ENCODE peak calls at places on chromosomes 5 and 9, in ten cellular contexts. N is adrenal gland, F is uterus, M is A549, R is suprapubic skin, O is IMR-90, G is HCT116, B is body of pancreas, Y is breast epithelium, I is tibial nerve. V is an unnamed sample.

GRCh38 chr9:78542491-78543175 is 245.7 kb downstream of the PSAT1 start:
- DNase-seq in F (no peak), M (no peak), I (no peak), N (no peak), B (no peak), Y (no peak), G (no peak), O (no peak), R (no peak), V (no peak)

GRCh38 chr9:136136127-136136445 is 17.4 kb upstream of the TMEM250 start:
- DNase-seq in M (no peak), B (no peak), R (no peak), Y (no peak), F (no peak), G (no peak), O (no peak), N (no peak), I (no peak), V (no peak)

GRCh38 chr9:110257097-110257955 is 1.0 kb upstream of the TXN start:
- DNase-seq in O (peak), F (peak), R (no peak), Y (no peak), N (peak), B (peak), G (no peak), M (no peak), I (no peak), V (peak)

GRCh38 chr9:127788337-127789011 is 2.6 kb downstream of the CDK9 start:
- DNase-seq in F (no peak), N (peak), B (peak), R (no peak), G (no peak), O (no peak), I (no peak), M (no peak), Y (no peak), V (peak)

GRCh38 chr5:119368238-119368630 is 12.4 kb downstream of the TNFAIP8 start:
- DNase-seq in M (no peak), B (no peak), G (no peak), I (no peak), Y (no peak), F (no peak), O (no peak), N (no peak), R (no peak), V (no peak)

GRCh38 chr9:21624675-21625477 is 142.8 kb upstream of the IFNE start:
- DNase-seq in O (no peak), F (no peak), N (no peak), M (no peak), I (no peak), G (no peak), Y (no peak), R (no peak), B (no peak), V (no peak)

GRCh38 chr5:29114331-29114768 is 2076.0 kb upstream of the CDH9 start:
- DNase-seq in I (no peak), F (no peak), G (no peak), R (no peak), Y (no peak), B (no peak), O (no peak), M (peak), N (no peak), V (no peak)

GRCh38 chr9:36935768-36936497 is 98.1 kb downstream of the PAX5 start:
- DNase-seq in N (peak), O (no peak), I (no peak), Y (no peak), M (no peak), G (no peak), B (no peak), R (no peak), F (no peak), V (no peak)

GRCh38 chr5:45622365-45622764 is 73.8 kb downstream of the HCN1 start:
- DNase-seq in I (no peak), N (no peak), G (no peak), Y (no peak), F (no peak), M (no peak), O (no peak), R (no peak), B (no peak), V (no peak)

GRCh38 chr5:178555771-178556211 is 34.4 kb downstream of the COL23A1 start:
- DNase-seq in I (no peak), Y (no peak), R (no peak), B (no peak), F (no peak), N (no peak), M (no peak), O (no peak), G (no peak), V (no peak)

GRCh38 chr5:92979716-92980115 is 601.3 kb downstream of the NR2F1-AS1 start:
- DNase-seq in O (no peak), I (no peak), B (no peak), G (no peak), R (no peak), N (no peak), F (no peak), Y (no peak), M (no peak), V (no peak)

GRCh38 chr5:173866249-173867172 is 21.6 kb upstream of the CPEB4 start:
- DNase-seq in B (no peak), G (no peak), R (no peak), N (peak), Y (no peak), F (no peak), I (no peak), O (no peak), M (no peak), V (peak)

GRCh38 chr5:21806943-21807342 is 1046.2 kb downstream of the CDH12 start:
- DNase-seq in R (no peak), F (no peak), G (no peak), B (no peak), Y (no peak), M (no peak), O (peak), N (no peak), I (no peak), V (no peak)

GRCh38 chr9:70013598-70014196 is 30.0 kb upstream of the MAMDC2 start:
- DNase-seq in N (no peak), I (no peak), B (no peak), F (peak), Y (no peak), R (no peak), G (no peak), M (no peak), O (peak), V (no peak)

GRCh38 chr9:77915744-77916143 is 115.9 kb downstream of the GNAQ start:
- DNase-seq in R (no peak), G (no peak), N (no peak), F (no peak), Y (no peak), I (no peak), B (no peak), O (no peak), M (no peak), V (no peak)

GRCh38 chr5:179194941-179195381 is 134.8 kb downstream of the ZNF354C start:
- DNase-seq in I (no peak), R (peak), F (no peak), B (no peak), Y (no peak), M (no peak), G (no peak), N (no peak), O (no peak), V (no peak)

GRCh38 chr5:350355-350754 is 28.8 kb downstream of the AHRR start:
- DNase-seq in I (no peak), N (no peak), M (peak), O (no peak), B (no peak), F (no peak), G (peak), Y (no peak), R (no peak), V (no peak)

GRCh38 chr5:38497946-38498345 is 58.5 kb downstream of the LIFR start:
- DNase-seq in B (no peak), G (peak), M (peak), F (no peak), R (no peak), O (peak), I (no peak), Y (no peak), N (no peak), V (no peak)

GRCh38 chr5:93622240-93622885 is 39.3 kb downstream of the NR2F1 start:
- DNase-seq in B (no peak), M (peak), O (peak), F (no peak), R (no peak), Y (no peak), G (no peak), I (no peak), N (peak), V (no peak)

GRCh38 chr9:133701321-133701980 is 36.7 kb downstream of the SARDH start:
- DNase-seq in F (peak), Y (no peak), N (no peak), O (no peak), M (no peak), B (no peak), G (no peak), R (peak), I (no peak), V (peak)

GRCh38 chr5:147547730-147548129 is 37.9 kb upstream of the DPYSL3 start:
- DNase-seq in N (no peak), M (no peak), O (peak), I (no peak), G (no peak), B (no peak), R (no peak), F (no peak), Y (no peak), V (no peak)

GRCh38 chr5:60604771-60605170 is 95.2 kb downstream of the DEPDC1B start:
- DNase-seq in Y (no peak), G (no peak), B (no peak), M (no peak), I (no peak), F (no peak), R (no peak), O (no peak), N (no peak), V (no peak)

GRCh38 chr5:75362474-75362975 is 25.5 kb downstream of the HMGCR start:
- DNase-seq in R (no peak), B (no peak), G (no peak), I (no peak), N (no peak), F (no peak), O (no peak), Y (no peak), M (no peak), V (no peak)
- TF ChIP-seq POLR2A in R (no peak), B (no peak), G (no peak), I (no peak), N (no peak), F (no peak), O (no peak), Y (no peak), M (no peak), V (no peak)

GRCh38 chr9:128835246-128836210 is 5.9 kb upstream of the SPOUT1 start:
- DNase-seq in O (no peak), I (no peak), R (no peak), Y (no peak), G (no peak), B (no peak), F (no peak), M (no peak), N (no peak), V (peak)

GRCh38 chr9:128840524-128840923 is 10.9 kb upstream of the SPOUT1 start:
- DNase-seq in Y (no peak), B (no peak), O (no peak), R (no peak), F (no peak), G (no peak), I (no peak), M (no peak), N (no peak), V (no peak)

GRCh38 chr9:128836509-128837145 is 7.0 kb upstream of the SPOUT1 start:
- DNase-seq in I (no peak), O (no peak), R (no peak), B (no peak), G (no peak), Y (no peak), M (no peak), N (no peak), F (no peak), V (peak)

GRCh38 chr9:128841704-128842492 is 12.3 kb upstream of the SPOUT1 start:
- DNase-seq in I (no peak), Y (no peak), M (no peak), G (no peak), B (no peak), O (no peak), N (no peak), R (no peak), F (no peak), V (peak)

GRCh38 chr9:128838338-128838737 is 8.7 kb upstream of the SPOUT1 start:
- DNase-seq in B (no peak), I (no peak), R (no peak), N (no peak), G (no peak), O (no peak), F (no peak), Y (no peak), M (no peak), V (no peak)
- H3K27ac ChIP-seq in B (no peak), I (no peak), R (no peak), N (no peak), G (no peak), O (no peak), F (no peak), Y (no peak), M (no peak), V (no peak)

DNA sequence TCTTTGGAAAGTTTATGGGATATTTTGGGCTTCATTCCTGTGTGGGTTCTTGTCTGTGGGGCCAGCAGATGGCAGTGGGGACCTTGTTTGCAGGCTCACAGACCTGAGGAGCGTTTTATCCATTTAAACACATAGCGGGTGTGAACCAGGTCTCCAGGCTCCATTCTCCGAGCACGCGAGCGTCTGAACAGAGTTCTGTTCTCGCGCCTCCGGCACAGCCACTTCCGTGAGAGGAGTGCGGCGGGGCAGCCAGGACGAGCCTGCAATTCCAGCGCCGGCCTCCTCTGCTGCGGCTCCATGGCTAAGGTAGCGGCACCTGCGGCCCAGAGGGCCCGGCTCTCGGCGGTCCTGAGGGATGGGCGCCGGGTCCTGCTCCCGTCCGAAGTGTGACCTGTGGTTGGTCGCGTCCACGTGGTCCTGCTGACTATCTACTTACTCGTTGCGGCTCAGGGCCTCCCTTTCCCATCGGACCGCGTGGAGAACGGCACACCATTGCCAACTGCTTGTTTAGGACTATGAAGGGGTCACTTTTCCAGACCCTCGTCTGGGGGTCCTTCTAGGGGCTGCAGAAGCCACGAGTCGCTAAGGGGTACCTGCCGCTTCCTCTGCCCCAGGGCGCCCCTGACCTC is 7.3 kb downstream of the NRARP start:
- DNase-seq in O (peak), Y (no peak), R (no peak), B (no peak), I (no peak), F (no peak), G (no peak), N (no peak), M (no peak), V (no peak)
- TF ChIP-seq POLR2A in O (no peak), Y (no peak), R (no peak), B (no peak), I (no peak), F (no peak), G (no peak), N (no peak), M (no peak), V (no peak)

GRCh38 chr9:114002271-114002985 is 75.7 kb downstream of the AMBP start:
- DNase-seq in Y (peak), O (no peak), N (peak), M (no peak), I (no peak), G (no peak), F (no peak), B (peak), R (peak), V (peak)

GRCh38 chr9:114001794-114002261 is 76.3 kb downstream of the AMBP start:
- DNase-seq in B (peak), I (no peak), N (no peak), F (no peak), O (no peak), G (no peak), Y (peak), M (no peak), R (peak), V (peak)

GRCh38 chr9:114003756-114004155 is 74.3 kb downstream of the AMBP start:
- DNase-seq in G (no peak), O (no peak), B (no peak), N (peak), M (no peak), I (no peak), F (no peak), R (peak), Y (peak), V (no peak)

GRCh38 chr9:114004221-114004716 is 73.8 kb downstream of the AMBP start:
- DNase-seq in I (no peak), O (no peak), B (peak), N (peak), Y (peak), M (no peak), G (no peak), R (peak), F (no peak), V (peak)

DNA sequence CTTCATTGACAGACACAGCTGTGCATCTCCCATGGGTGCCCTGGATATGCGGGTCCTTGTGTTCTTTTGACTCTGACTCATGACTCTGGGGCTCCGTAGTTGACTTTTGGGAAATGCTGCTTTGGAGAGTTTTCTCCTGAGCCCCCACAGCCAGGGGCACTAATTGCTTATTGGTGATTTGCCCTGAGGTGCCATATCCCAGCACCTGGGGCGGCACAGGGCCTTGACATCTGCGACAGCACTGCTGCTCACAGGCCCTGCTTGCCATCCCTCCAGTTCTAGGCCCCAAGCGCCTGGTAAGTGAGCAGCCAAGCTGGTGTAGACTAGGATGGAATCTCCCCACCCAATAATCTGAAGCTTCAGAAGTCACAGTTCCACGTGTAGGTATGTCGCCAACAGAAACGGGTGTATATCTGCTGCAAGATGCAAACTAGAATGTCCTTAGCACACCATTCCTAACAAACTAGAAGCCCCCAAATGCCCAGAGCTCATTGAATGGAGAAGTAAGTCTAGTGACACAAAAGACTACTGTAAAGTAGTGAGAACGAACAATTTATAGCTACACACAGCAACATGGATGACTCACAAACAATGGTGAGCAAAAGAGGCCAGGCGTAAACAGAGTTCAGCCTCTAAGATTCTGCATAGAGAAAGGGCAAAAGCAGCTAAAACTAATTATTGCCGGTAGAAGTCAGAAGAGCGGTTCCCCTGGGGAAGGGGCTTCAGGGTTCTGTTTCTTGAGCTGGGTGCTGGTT is 74.9 kb downstream of the AMBP start:
- DNase-seq in M (no peak), R (peak), I (no peak), O (no peak), N (peak), B (peak), F (no peak), Y (peak), G (no peak), V (peak)
- H3K27ac ChIP-seq in M (no peak), R (no peak), I (no peak), O (no peak), N (peak), B (no peak), F (no peak), Y (no peak), G (no peak), V (no peak)

DNA sequence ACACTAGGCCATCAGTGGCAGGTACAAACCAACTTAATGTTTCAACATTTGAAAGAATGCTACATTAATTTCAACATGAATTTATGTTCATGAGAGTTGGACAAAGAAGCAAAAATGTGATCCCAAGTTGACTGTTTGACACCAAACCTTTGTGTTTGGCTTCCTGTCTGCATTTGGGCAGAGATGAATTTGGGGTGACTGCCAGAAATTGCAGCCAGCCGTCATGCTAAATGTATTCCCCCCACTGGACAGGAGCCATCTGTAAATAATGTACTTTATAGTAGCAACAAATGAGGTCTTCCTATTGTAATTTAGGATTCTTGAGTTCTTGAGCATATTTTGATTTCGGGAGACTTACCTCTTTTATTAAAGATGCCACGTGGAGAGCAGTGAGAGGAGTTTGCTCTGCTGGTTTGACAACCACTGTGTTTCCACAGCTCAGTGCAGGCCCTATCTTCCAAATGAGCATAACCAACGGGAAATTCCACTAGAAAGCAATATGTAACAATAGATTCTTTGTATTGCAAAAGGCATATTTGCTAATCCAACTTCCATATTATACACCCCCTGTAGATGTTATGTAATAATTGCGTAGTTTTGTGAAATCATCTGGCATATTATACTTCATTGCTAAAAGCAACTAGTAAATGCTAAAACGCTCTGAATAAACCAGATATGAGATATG is 27.6 kb downstream of the ALDH1A1 start:
- DNase-seq in G (no peak), B (no peak), I (no peak), O (no peak), Y (no peak), M (no peak), R (no peak), N (no peak), F (no peak), V (no peak)
- TF ChIP-seq POLR2A in G (no peak), B (no peak), I (no peak), O (no peak), Y (no peak), M (no peak), R (no peak), N (no peak), F (no peak), V (no peak)

GRCh38 chr9:113573303-113573958 is 109.9 kb downstream of the RGS3 start:
- DNase-seq in M (no peak), Y (peak), B (no peak), G (no peak), O (no peak), F (peak), N (peak), I (no peak), R (peak), V (peak)
- H3K27ac ChIP-seq in M (peak), Y (no peak), B (no peak), G (no peak), O (no peak), F (no peak), N (no peak), I (no peak), R (no peak), V (peak)

GRCh38 chr9:129487658-129488483 is 133.0 kb downstream of the C9orf50 start:
- DNase-seq in F (no peak), R (no peak), Y (no peak), G (no peak), B (peak), O (peak), M (peak), I (peak), N (peak), V (peak)
- TF ChIP-seq POLR2A in F (no peak), R (no peak), Y (no peak), G (peak), B (no peak), O (peak), M (peak), I (no peak), N (no peak), V (no peak)